ENCODE peak calls at places on chromosome X, in seven cellular contexts. X, J, N, R, E, M and Q are unnamed samples.

GRCh38 chrX:42673411-42673810 is 104.6 kb downstream of the PPP1R2C start:
- DNase-seq in X (no peak), J (no peak), N (no peak), R (no peak), E (no peak), M (peak; percentile 30), Q (no peak)

GRCh38 chrX:29926056-29926455 is 289.3 kb upstream of the MAGEB2 start:
- DNase-seq in X (no peak), J (no peak), N (no peak), R (no peak), E (no peak), M (no peak), Q (no peak)

GRCh38 chrX:45449982-45450381 is 249.3 kb upstream of the DIPK2B start:
- DNase-seq in X (no peak), J (no peak), N (peak; percentile 66), R (no peak), E (no peak), M (peak; percentile 47), Q (no peak)

GRCh38 chrX:8801041-8801599 is at the start of gene FAM9A:
- DNase-seq in X (peak; percentile 53), J (no peak), N (no peak), R (no peak), E (no peak), M (no peak), Q (no peak)

GRCh38 chrX:149819371-149819770 is 37.6 kb downstream of the MAGEA9 start:
- DNase-seq in X (no peak), J (no peak), N (peak; percentile 66), R (no peak), E (no peak), M (no peak), Q (no peak)

GRCh38 chrX:11566814-11567213 is 98.9 kb downstream of the ARHGAP6 start:
- DNase-seq in X (no peak), J (no peak), N (no peak), R (no peak), E (no peak), M (no peak), Q (no peak)

GRCh38 chrX:124307253-124307907 is 25.1 kb upstream of the TEX13D start:
- DNase-seq in X (no peak), J (no peak), N (no peak), R (no peak), E (no peak), M (no peak), Q (no peak)

GRCh38 chrX:105738162-105738561 is 84.2 kb upstream of the NRK start:
- DNase-seq in X (no peak), J (no peak), N (no peak), R (no peak), E (no peak), M (no peak), Q (no peak)

GRCh38 chrX:150692837-150693781 is at the start of gene MTMR1:
- DNase-seq in X (peak; percentile 78), J (no peak), N (no peak), R (peak; percentile 46), E (peak; percentile 39), M (no peak), Q (peak; percentile 56)

GRCh38 chrX:35562395-35562794 is 235.7 kb upstream of the MAGEB16 start:
- DNase-seq in X (no peak), J (peak; percentile 28), N (no peak), R (no peak), E (no peak), M (no peak), Q (no peak)

GRCh38 chrX:1389993-1390285 is 2.0 kb downstream of the SLC25A6 start:
- DNase-seq in X (no peak), J (no peak), N (no peak), R (no peak), E (no peak), M (no peak), Q (no peak)

GRCh38 chrX:16743604-16744325 is 24.4 kb downstream of the SYAP1 start:
- DNase-seq in X (no peak), J (no peak), N (peak; percentile 62), R (no peak), E (no peak), M (peak; percentile 68), Q (no peak)

GRCh38 chrX:135009057-135009605 is 13.2 kb downstream of the RTL8B start:
- DNase-seq in X (no peak), J (no peak), N (no peak), R (no peak), E (no peak), M (no peak), Q (no peak)

GRCh38 chrX:134999469-134999868 is 8.7 kb downstream of the SMIM10 start:
- DNase-seq in X (no peak), J (no peak), N (no peak), R (no peak), E (no peak), M (peak; percentile 71), Q (no peak)

GRCh38 chrX:135009838-135010237 is 12.5 kb downstream of the RTL8B start:
- DNase-seq in X (no peak), J (no peak), N (no peak), R (no peak), E (no peak), M (no peak), Q (no peak)

GRCh38 chrX:135000516-135000915 is 9.7 kb downstream of the SMIM10 start:
- DNase-seq in X (no peak), J (no peak), N (no peak), R (no peak), E (no peak), M (no peak), Q (no peak)

GRCh38 chrX:135003876-135004623 is 13.3 kb downstream of the SMIM10 start:
- DNase-seq in X (peak; percentile 96), J (peak; percentile 93), N (peak; percentile 58), R (peak; percentile 90), E (peak; percentile 87), M (peak; percentile 93), Q (peak; percentile 84)
- H3K27ac ChIP-seq in X (no peak overlapping the region), J (peak overlapping the region; percentile 25), N (no peak overlapping the region), R (no peak overlapping the region), E (no peak overlapping the region), M (no peak overlapping the region), Q (peak overlapping the region; percentile 46)

GRCh38 chrX:4179031-4179430 is 465.6 kb upstream of the PRKX start:
- DNase-seq in X (no peak), J (no peak), N (no peak), R (no peak), E (no peak), M (no peak), Q (no peak)

GRCh38 chrX:4173743-4174142 is 460.3 kb upstream of the PRKX start:
- DNase-seq in X (no peak), J (no peak), N (no peak), R (no peak), E (no peak), M (no peak), Q (no peak)

GRCh38 chrX:4175221-4175620 is 461.8 kb upstream of the PRKX start:
- DNase-seq in X (no peak), J (no peak), N (no peak), R (no peak), E (no peak), M (no peak), Q (no peak)
- H3K4me1 ChIP-seq in X (no peaks in the 10 kb centered on the region), J (no peaks in the 10 kb centered on the region), N (no peaks in the 10 kb centered on the region), R (no peaks in the 10 kb centered on the region), E (no peaks in the 10 kb centered on the region), M (no peaks in the 10 kb centered on the region), Q (no peaks in the 10 kb centered on the region)

GRCh38 chrX:78075787-78076389 is 28.2 kb upstream of the PGK1 start:
- DNase-seq in X (no peak), J (no peak), N (peak; percentile 12), R (no peak), E (no peak), M (no peak), Q (no peak)

GRCh38 chrX:78074088-78074487 is 30.0 kb upstream of the PGK1 start:
- DNase-seq in X (no peak), J (no peak), N (no peak), R (no peak), E (no peak), M (no peak), Q (no peak)
- H3K27ac ChIP-seq in X (no peak overlapping the region), J (no peak overlapping the region), N (no peak overlapping the region), R (no peak overlapping the region), E (no peak overlapping the region), M (no peak overlapping the region), Q (no peak overlapping the region)

GRCh38 chrX:66019974-66020373 is 19.9 kb downstream of the VSIG4 start:
- DNase-seq in X (no peak), J (no peak), N (no peak), R (no peak), E (no peak), M (no peak), Q (no peak)

GRCh38 chrX:66017659-66018170 is 22.2 kb downstream of the VSIG4 start:
- DNase-seq in X (no peak), J (no peak), N (no peak), R (no peak), E (no peak), M (no peak), Q (no peak)

GRCh38 chrX:66020578-66021406 is 19.1 kb downstream of the VSIG4 start:
- DNase-seq in X (no peak), J (no peak), N (no peak), R (no peak), E (no peak), M (no peak), Q (no peak)

GRCh38 chrX:66018585-66019309 is 21.1 kb downstream of the VSIG4 start:
- DNase-seq in X (peak; percentile 52), J (no peak), N (no peak), R (no peak), E (no peak), M (no peak), Q (no peak)

DNA sequence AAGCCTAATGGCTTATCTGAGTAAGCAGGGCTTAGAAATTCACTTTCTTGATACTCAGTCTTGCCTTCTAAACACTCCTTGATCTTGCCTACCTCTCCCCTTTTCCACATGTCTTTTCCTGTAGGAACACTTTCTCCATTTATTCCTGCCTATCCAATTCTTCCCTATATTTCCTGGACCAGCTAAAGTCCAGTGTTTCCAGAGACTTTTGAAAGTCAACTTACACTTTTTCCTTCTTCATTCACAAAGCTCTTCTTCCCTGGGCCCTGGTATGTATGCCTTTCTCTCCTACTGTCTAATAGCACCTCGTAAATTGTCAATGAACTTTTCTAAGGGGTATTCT is 20.6 kb downstream of the VSIG4 start:
- DNase-seq in X (no peak), J (no peak), N (no peak), R (no peak), E (no peak), M (no peak), Q (no peak)
- H3K4me1 ChIP-seq in X (no peaks in the 10 kb centered on the region), J (no peaks in the 10 kb centered on the region), N (no peaks in the 10 kb centered on the region), R (no peaks in the 10 kb centered on the region), E (no peaks in the 10 kb centered on the region), M (no peaks in the 10 kb centered on the region), Q (peaks cover 60% of the 10 kb centered on the region)

GRCh38 chrX:28590394-28590793 is 3.1 kb downstream of the IL1RAPL1 start:
- DNase-seq in X (no peak), J (no peak), N (no peak), R (no peak), E (no peak), M (peak; percentile 22), Q (no peak)
- H3K27ac ChIP-seq in X (no peak overlapping the region), J (no peak overlapping the region), N (no peak overlapping the region), R (no peak overlapping the region), E (no peak overlapping the region), M (no peak overlapping the region), Q (no peak overlapping the region)